ENCODE peak calls at places on chromosomes 4 and X, in six cellular contexts. One of them, this sample, is unnamed.

GRCh38 chrX:82816572-82816971 is 691.5 kb upstream of the POU3F4 start:
- DNase-seq in H1: no peak
- DNase-seq in K562: no peak
- DNase-seq in HCT116: peak; percentile 18
- DNase-seq in GM12878: no peak
- DNase-seq in HepG2: no peak
- DNase-seq in this sample: no peak

GRCh38 chr4:144185086-144185485 is 44.6 kb upstream of the GYPA start:
- DNase-seq in K562: no peak
- DNase-seq in HepG2: no peak
- DNase-seq in H1: no peak
- DNase-seq in HCT116: no peak
- DNase-seq in GM12878: no peak
- DNase-seq in this sample: no peak

GRCh38 chr4:163614866-163615265 is 120.4 kb downstream of the TMA16 start:
- DNase-seq in HepG2: no peak
- DNase-seq in K562: no peak
- DNase-seq in HCT116: no peak
- DNase-seq in H1: no peak
- DNase-seq in GM12878: no peak
- DNase-seq in this sample: peak; percentile 20

GRCh38 chr4:183645326-183645725 is 13.7 kb downstream of the RWDD4 start:
- DNase-seq in GM12878: no peak
- DNase-seq in H1: no peak
- DNase-seq in K562: no peak
- DNase-seq in HCT116: no peak
- DNase-seq in HepG2: no peak
- DNase-seq in this sample: no peak

GRCh38 chr4:141376769-141377168 is 156.1 kb downstream of the ZNF330 start:
- DNase-seq in HCT116: no peak
- DNase-seq in HepG2: no peak
- DNase-seq in H1: no peak
- DNase-seq in GM12878: no peak
- DNase-seq in K562: no peak
- DNase-seq in this sample: no peak

GRCh38 chr4:143743591-143743990 is 43.1 kb upstream of the FREM3 start:
- DNase-seq in GM12878: no peak
- DNase-seq in K562: no peak
- DNase-seq in H1: no peak
- DNase-seq in HepG2: no peak
- DNase-seq in HCT116: no peak
- DNase-seq in this sample: no peak

GRCh38 chr4:145075742-145076472 is 22.1 kb downstream of the ANAPC10 start:
- DNase-seq in H1: no peak
- DNase-seq in K562: no peak
- DNase-seq in GM12878: no peak
- DNase-seq in HepG2: no peak
- DNase-seq in HCT116: no peak
- DNase-seq in this sample: no peak

GRCh38 chr4:165517216-165517615 is 138.4 kb downstream of the CPE start:
- DNase-seq in H1: no peak
- DNase-seq in HCT116: no peak
- DNase-seq in HepG2: no peak
- DNase-seq in GM12878: no peak
- DNase-seq in K562: no peak
- DNase-seq in this sample: no peak

GRCh38 chr4:143335979-143336827 is 473 bp upstream of the GAB1 start:
- DNase-seq in HCT116: no peak
- DNase-seq in H1: peak; percentile 88
- DNase-seq in GM12878: no peak
- DNase-seq in K562: peak; percentile 82
- DNase-seq in HepG2: peak; percentile 71
- DNase-seq in this sample: peak; percentile 85

GRCh38 chr4:43048570-43048969 is 156.1 kb downstream of the GRXCR1 start:
- DNase-seq in HCT116: no peak
- DNase-seq in H1: no peak
- DNase-seq in HepG2: no peak
- DNase-seq in GM12878: no peak
- DNase-seq in K562: no peak
- DNase-seq in this sample: no peak

GRCh38 chr4:65623509-65623908 is 46.8 kb downstream of the EPHA5 start:
- DNase-seq in HCT116: no peak
- DNase-seq in H1: no peak
- DNase-seq in K562: no peak
- DNase-seq in GM12878: no peak
- DNase-seq in HepG2: no peak
- DNase-seq in this sample: no peak

GRCh38 chr4:87657525-87657924 is 7.4 kb downstream of the DMP1 start:
- DNase-seq in HCT116: peak; percentile 51
- DNase-seq in H1: no peak
- DNase-seq in K562: no peak
- DNase-seq in GM12878: no peak
- DNase-seq in HepG2: no peak
- DNase-seq in this sample: no peak

GRCh38 chr4:156192033-156192432 is 238.4 kb upstream of the CTSO start:
- DNase-seq in K562: no peak
- DNase-seq in GM12878: no peak
- DNase-seq in HepG2: no peak
- DNase-seq in H1: no peak
- DNase-seq in HCT116: no peak
- DNase-seq in this sample: no peak

GRCh38 chr4:54227261-54228063 is 1.6 kb upstream of the PDGFRA start:
- DNase-seq in HepG2: no peak
- DNase-seq in H1: peak; percentile 64
- DNase-seq in HCT116: no peak
- DNase-seq in GM12878: no peak
- DNase-seq in K562: no peak
- DNase-seq in this sample: no peak

GRCh38 chr4:2402941-2403340 is 15.5 kb downstream of the ZFYVE28 start:
- DNase-seq in HepG2: no peak
- DNase-seq in HCT116: no peak
- DNase-seq in K562: no peak
- DNase-seq in H1: no peak
- DNase-seq in GM12878: no peak
- DNase-seq in this sample: no peak

GRCh38 chrX:68508799-68509198 is 9.9 kb downstream of the YIPF6 start:
- DNase-seq in GM12878: no peak
- DNase-seq in H1: no peak
- DNase-seq in HCT116: no peak
- DNase-seq in K562: peak; percentile 16
- DNase-seq in HepG2: no peak
- DNase-seq in this sample: peak; percentile 8

GRCh38 chrX:100648601-100649417 is 4.8 kb downstream of the SRPX2 start:
- DNase-seq in H1: no peak
- DNase-seq in HepG2: peak; percentile 60
- DNase-seq in HCT116: no peak
- DNase-seq in K562: no peak
- DNase-seq in GM12878: no peak
- DNase-seq in this sample: no peak

GRCh38 chrX:11533211-11533651 is 132.5 kb downstream of the ARHGAP6 start:
- DNase-seq in GM12878: peak; percentile 61
- DNase-seq in HCT116: peak; percentile 65
- DNase-seq in K562: peak; percentile 56
- DNase-seq in H1: no peak
- DNase-seq in HepG2: peak; percentile 68
- DNase-seq in this sample: peak; percentile 33

GRCh38 chr4:41750158-41750623 is 1.7 kb upstream of the PHOX2B start:
- DNase-seq in HepG2: no peak
- DNase-seq in H1: peak; percentile 50
- DNase-seq in HCT116: no peak
- DNase-seq in K562: no peak
- DNase-seq in GM12878: no peak
- DNase-seq in this sample: no peak

GRCh38 chr4:40283968-40284367 is 51.2 kb upstream of the CHRNA9 start:
- DNase-seq in H1: no peak
- DNase-seq in K562: no peak
- DNase-seq in GM12878: no peak
- DNase-seq in HCT116: peak; percentile 91
- DNase-seq in HepG2: no peak
- DNase-seq in this sample: no peak

GRCh38 chr4:41620594-41621256 is 82.8 kb downstream of the LIMCH1 start:
- DNase-seq in K562: no peak
- DNase-seq in HepG2: no peak
- DNase-seq in GM12878: no peak
- DNase-seq in H1: no peak
- DNase-seq in HCT116: no peak
- DNase-seq in this sample: no peak

GRCh38 chr4:183250831-183251230 is 69.2 kb downstream of the CLDN22 start:
- DNase-seq in HepG2: no peak
- DNase-seq in K562: no peak
- DNase-seq in GM12878: no peak
- DNase-seq in H1: no peak
- DNase-seq in HCT116: no peak
- DNase-seq in this sample: no peak

GRCh38 chrX:25721564-25721963 is 416.6 kb upstream of the MAGEB18 start:
- DNase-seq in H1: no peak
- DNase-seq in HCT116: no peak
- DNase-seq in GM12878: no peak
- DNase-seq in K562: no peak
- DNase-seq in HepG2: peak; percentile 1
- DNase-seq in this sample: peak; percentile 8

GRCh38 chrX:118723376-118723775 is 4.0 kb upstream of the IL13RA1 start:
- DNase-seq in H1: no peak
- DNase-seq in GM12878: no peak
- DNase-seq in HepG2: no peak
- DNase-seq in HCT116: no peak
- DNase-seq in K562: no peak
- DNase-seq in this sample: no peak

GRCh38 chrX:41922694-41923171 is 621 bp downstream of the CASK start:
- DNase-seq in K562: peak; percentile 22
- DNase-seq in H1: peak; percentile 49
- DNase-seq in HCT116: no peak
- DNase-seq in HepG2: no peak
- DNase-seq in GM12878: no peak
- DNase-seq in this sample: no peak

GRCh38 chr4:7910721-7911015 is 29.0 kb downstream of the AFAP1 start:
- DNase-seq in H1: no peak
- DNase-seq in K562: no peak
- DNase-seq in HCT116: no peak
- DNase-seq in GM12878: no peak
- DNase-seq in HepG2: no peak
- DNase-seq in this sample: no peak
- H3K4me1 ChIP-seq in H1: peaks cover 12% of the 10 kb centered on the region
- H3K4me1 ChIP-seq in K562: no peaks in the 10 kb centered on the region
- H3K4me1 ChIP-seq in HCT116: no peaks in the 10 kb centered on the region
- H3K4me1 ChIP-seq in GM12878: no peaks in the 10 kb centered on the region
- H3K4me1 ChIP-seq in HepG2: peaks cover 50% of the 10 kb centered on the region
- H3K4me1 ChIP-seq in this sample: peaks cover 6% of the 10 kb centered on the region

GRCh38 chr4:80008971-80009370 is 64.1 kb downstream of the ANTXR2 start:
- DNase-seq in HepG2: no peak
- DNase-seq in H1: no peak
- DNase-seq in GM12878: no peak
- DNase-seq in K562: no peak
- DNase-seq in HCT116: no peak
- DNase-seq in this sample: no peak

GRCh38 chr4:80008351-80008750 is 64.7 kb downstream of the ANTXR2 start:
- DNase-seq in GM12878: no peak
- DNase-seq in HepG2: no peak
- DNase-seq in HCT116: no peak
- DNase-seq in K562: no peak
- DNase-seq in H1: no peak
- DNase-seq in this sample: no peak

GRCh38 chr4:80006935-80007744 is 65.9 kb downstream of the ANTXR2 start:
- DNase-seq in K562: no peak
- DNase-seq in H1: no peak
- DNase-seq in HepG2: peak; percentile 76
- DNase-seq in HCT116: no peak
- DNase-seq in GM12878: no peak
- DNase-seq in this sample: no peak

GRCh38 chr4:80005863-80006262 is 67.2 kb downstream of the ANTXR2 start:
- DNase-seq in K562: peak; percentile 12
- DNase-seq in HCT116: no peak
- DNase-seq in HepG2: peak; percentile 19
- DNase-seq in GM12878: no peak
- DNase-seq in H1: no peak
- DNase-seq in this sample: no peak

DNA sequence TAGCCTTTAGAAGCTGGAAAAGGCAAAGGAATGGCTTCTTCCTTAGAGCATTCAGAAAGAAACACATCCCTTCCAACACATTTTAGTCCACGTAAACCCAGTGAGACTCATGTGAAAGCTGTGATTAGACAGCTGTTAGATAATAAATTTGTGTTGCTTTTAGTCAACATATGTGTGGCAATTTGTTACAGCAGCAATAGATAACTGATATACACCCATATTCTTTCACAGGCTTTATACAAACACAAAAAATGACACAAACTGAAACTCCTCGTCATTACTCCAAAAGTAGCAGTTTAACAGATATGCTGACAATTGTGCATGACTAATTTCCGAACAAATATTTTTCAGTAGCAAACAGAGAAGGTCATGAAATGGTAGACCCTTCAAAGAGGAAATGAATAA is 65.3 kb downstream of the ANTXR2 start:
- DNase-seq in K562: no peak
- DNase-seq in H1: no peak
- DNase-seq in HepG2: no peak
- DNase-seq in HCT116: no peak
- DNase-seq in GM12878: peak; percentile 26
- DNase-seq in this sample: no peak
- H3K9ac ChIP-seq in K562: no peak overlapping the region
- H3K9ac ChIP-seq in H1: no peak overlapping the region
- H3K9ac ChIP-seq in HepG2: no peak overlapping the region
- H3K9ac ChIP-seq in HCT116: no peak overlapping the region
- H3K9ac ChIP-seq in GM12878: no peak overlapping the region
- H3K9ac ChIP-seq in this sample: no peak overlapping the region

GRCh38 chrX:107724653-107725052 is 50.9 kb downstream of the TSC22D3 start:
- DNase-seq in GM12878: no peak
- DNase-seq in K562: no peak
- DNase-seq in H1: no peak
- DNase-seq in HCT116: no peak
- DNase-seq in HepG2: no peak
- DNase-seq in this sample: no peak

GRCh38 chrX:107726809-107727534 is 48.6 kb downstream of the TSC22D3 start:
- DNase-seq in HepG2: peak; percentile 12
- DNase-seq in GM12878: no peak
- DNase-seq in HCT116: no peak
- DNase-seq in H1: no peak
- DNase-seq in K562: no peak
- DNase-seq in this sample: no peak

GRCh38 chrX:107728342-107729099 is 47.1 kb downstream of the TSC22D3 start:
- DNase-seq in HepG2: no peak
- DNase-seq in HCT116: no peak
- DNase-seq in GM12878: no peak
- DNase-seq in H1: no peak
- DNase-seq in K562: no peak
- DNase-seq in this sample: no peak

GRCh38 chrX:107723501-107723900 is 52.1 kb downstream of the TSC22D3 start:
- DNase-seq in GM12878: no peak
- DNase-seq in HCT116: no peak
- DNase-seq in HepG2: no peak
- DNase-seq in K562: no peak
- DNase-seq in H1: no peak
- DNase-seq in this sample: no peak

GRCh38 chrX:107725761-107726555 is 49.6 kb downstream of the TSC22D3 start:
- DNase-seq in HCT116: no peak
- DNase-seq in K562: no peak
- DNase-seq in H1: no peak
- DNase-seq in HepG2: no peak
- DNase-seq in GM12878: no peak
- DNase-seq in this sample: no peak
- TF ChIP-seq ZNF274 in HCT116: no peak
- TF ChIP-seq ZNF274 in K562: no peak
- TF ChIP-seq ZNF274 in H1: no peak
- TF ChIP-seq ZNF274 in HepG2: no peak
- TF ChIP-seq ZNF274 in GM12878: no peak
- TF ChIP-seq ZNF274 in this sample: no peak

GRCh38 chrX:155968106-155968714 is 29.3 kb upstream of the IL9R start:
- DNase-seq in GM12878: no peak
- DNase-seq in H1: no peak
- DNase-seq in HCT116: no peak
- DNase-seq in HepG2: no peak
- DNase-seq in K562: no peak
- DNase-seq in this sample: no peak
- H3K4me1 ChIP-seq in GM12878: no peaks in the 10 kb centered on the region
- H3K4me1 ChIP-seq in H1: no peaks in the 10 kb centered on the region
- H3K4me1 ChIP-seq in HCT116: no peaks in the 10 kb centered on the region
- H3K4me1 ChIP-seq in HepG2: no peaks in the 10 kb centered on the region
- H3K4me1 ChIP-seq in K562: no peaks in the 10 kb centered on the region
- H3K4me1 ChIP-seq in this sample: no peaks in the 10 kb centered on the region